ENCODE peak calls at places on chromosomes 4 and X, in ten cellular contexts. One of them, this sample, is unnamed.

GRCh38 chr4:186012071-186012470 is 56.9 kb upstream of the TLR3 start:
- DNase-seq in effector CD4-positive, alpha-beta T cell: no peak
- DNase-seq in Kasumi-1: no peak
- DNase-seq in Caco-2: no peak
- DNase-seq in NCI-H226: no peak
- DNase-seq in cerebellum: no peak
- DNase-seq in retinal pigment epithelial cell: no peak
- DNase-seq in activated T-helper 2 cell treated with anti-CD3 and anti-CD28 coated beads, Interferon-gamma antibody, Interleukin-2, Interleukin-4, amounts not matched to agents 10 μg/mL and 5 μg/mL and 100 μg/mL, durations not matched to agents 14 hours and 24 hours and 36 hours: no peak
- DNase-seq in NCI-H1436 treated with DMSO at 0.1 percent for 48 hours: no peak
- DNase-seq in activated CD8-positive, alpha-beta memory T cell treated with anti-CD3 and anti-CD28 coated beads for 24 hours: no peak
- DNase-seq in this sample: no peak

GRCh38 chr4:80492761-80493160 is 157.2 kb downstream of the CFAP299 start:
- DNase-seq in effector CD4-positive, alpha-beta T cell: peak
- DNase-seq in Kasumi-1: no peak
- DNase-seq in Caco-2: peak
- DNase-seq in NCI-H226: peak
- DNase-seq in cerebellum: no peak
- DNase-seq in retinal pigment epithelial cell: no peak
- DNase-seq in activated T-helper 2 cell treated with anti-CD3 and anti-CD28 coated beads, Interferon-gamma antibody, Interleukin-2, Interleukin-4, amounts not matched to agents 10 μg/mL and 5 μg/mL and 100 μg/mL, durations not matched to agents 14 hours and 24 hours and 36 hours: peak
- DNase-seq in NCI-H1436 treated with DMSO at 0.1 percent for 48 hours: no peak
- DNase-seq in activated CD8-positive, alpha-beta memory T cell treated with anti-CD3 and anti-CD28 coated beads for 24 hours: peak
- DNase-seq in this sample: no peak

GRCh38 chr4:184688447-184688846 is 38.9 kb downstream of the PRIMPOL start:
- DNase-seq in effector CD4-positive, alpha-beta T cell: no peak
- DNase-seq in Kasumi-1: no peak
- DNase-seq in Caco-2: no peak
- DNase-seq in NCI-H226: peak
- DNase-seq in cerebellum: no peak
- DNase-seq in retinal pigment epithelial cell: peak
- DNase-seq in activated T-helper 2 cell treated with anti-CD3 and anti-CD28 coated beads, Interferon-gamma antibody, Interleukin-2, Interleukin-4, amounts not matched to agents 10 μg/mL and 5 μg/mL and 100 μg/mL, durations not matched to agents 14 hours and 24 hours and 36 hours: no peak
- DNase-seq in NCI-H1436 treated with DMSO at 0.1 percent for 48 hours: no peak
- DNase-seq in activated CD8-positive, alpha-beta memory T cell treated with anti-CD3 and anti-CD28 coated beads for 24 hours: no peak
- DNase-seq in this sample: no peak

GRCh38 chrX:47129157-47129878 is 15.2 kb downstream of the NDUFB11 start:
- DNase-seq in effector CD4-positive, alpha-beta T cell: peak
- DNase-seq in Kasumi-1: peak
- DNase-seq in Caco-2: peak
- DNase-seq in NCI-H226: peak
- DNase-seq in cerebellum: peak
- DNase-seq in retinal pigment epithelial cell: peak
- DNase-seq in activated T-helper 2 cell treated with anti-CD3 and anti-CD28 coated beads, Interferon-gamma antibody, Interleukin-2, Interleukin-4, amounts not matched to agents 10 μg/mL and 5 μg/mL and 100 μg/mL, durations not matched to agents 14 hours and 24 hours and 36 hours: peak
- DNase-seq in NCI-H1436 treated with DMSO at 0.1 percent for 48 hours: peak
- DNase-seq in activated CD8-positive, alpha-beta memory T cell treated with anti-CD3 and anti-CD28 coated beads for 24 hours: peak
- DNase-seq in this sample: peak

GRCh38 chrX:46376246-46376885 is 168.9 kb downstream of the ZNF674 start:
- DNase-seq in effector CD4-positive, alpha-beta T cell: peak
- DNase-seq in Kasumi-1: peak
- DNase-seq in Caco-2: peak
- DNase-seq in NCI-H226: peak
- DNase-seq in cerebellum: no peak
- DNase-seq in retinal pigment epithelial cell: peak
- DNase-seq in activated T-helper 2 cell treated with anti-CD3 and anti-CD28 coated beads, Interferon-gamma antibody, Interleukin-2, Interleukin-4, amounts not matched to agents 10 μg/mL and 5 μg/mL and 100 μg/mL, durations not matched to agents 14 hours and 24 hours and 36 hours: no peak
- DNase-seq in NCI-H1436 treated with DMSO at 0.1 percent for 48 hours: peak
- DNase-seq in activated CD8-positive, alpha-beta memory T cell treated with anti-CD3 and anti-CD28 coated beads for 24 hours: no peak
- DNase-seq in this sample: peak

GRCh38 chr4:139675156-139675555 is 9.5 kb downstream of the MGST2 start:
- DNase-seq in effector CD4-positive, alpha-beta T cell: no peak
- DNase-seq in Kasumi-1: peak
- DNase-seq in Caco-2: no peak
- DNase-seq in NCI-H226: no peak
- DNase-seq in cerebellum: no peak
- DNase-seq in retinal pigment epithelial cell: no peak
- DNase-seq in activated T-helper 2 cell treated with anti-CD3 and anti-CD28 coated beads, Interferon-gamma antibody, Interleukin-2, Interleukin-4, amounts not matched to agents 10 μg/mL and 5 μg/mL and 100 μg/mL, durations not matched to agents 14 hours and 24 hours and 36 hours: no peak
- DNase-seq in NCI-H1436 treated with DMSO at 0.1 percent for 48 hours: no peak
- DNase-seq in activated CD8-positive, alpha-beta memory T cell treated with anti-CD3 and anti-CD28 coated beads for 24 hours: no peak
- DNase-seq in this sample: no peak

GRCh38 chr4:153523941-153524386 is 57.8 kb downstream of the TMEM131L start:
- DNase-seq in effector CD4-positive, alpha-beta T cell: no peak
- DNase-seq in Kasumi-1: no peak
- DNase-seq in Caco-2: no peak
- DNase-seq in NCI-H226: no peak
- DNase-seq in cerebellum: no peak
- DNase-seq in retinal pigment epithelial cell: no peak
- DNase-seq in activated T-helper 2 cell treated with anti-CD3 and anti-CD28 coated beads, Interferon-gamma antibody, Interleukin-2, Interleukin-4, amounts not matched to agents 10 μg/mL and 5 μg/mL and 100 μg/mL, durations not matched to agents 14 hours and 24 hours and 36 hours: no peak
- DNase-seq in NCI-H1436 treated with DMSO at 0.1 percent for 48 hours: no peak
- DNase-seq in activated CD8-positive, alpha-beta memory T cell treated with anti-CD3 and anti-CD28 coated beads for 24 hours: no peak
- DNase-seq in this sample: no peak

GRCh38 chrX:8235026-8235425 is 64.0 kb upstream of the VCX2 start:
- DNase-seq in effector CD4-positive, alpha-beta T cell: no peak
- DNase-seq in Kasumi-1: no peak
- DNase-seq in Caco-2: no peak
- DNase-seq in NCI-H226: peak
- DNase-seq in cerebellum: no peak
- DNase-seq in retinal pigment epithelial cell: peak
- DNase-seq in activated T-helper 2 cell treated with anti-CD3 and anti-CD28 coated beads, Interferon-gamma antibody, Interleukin-2, Interleukin-4, amounts not matched to agents 10 μg/mL and 5 μg/mL and 100 μg/mL, durations not matched to agents 14 hours and 24 hours and 36 hours: no peak
- DNase-seq in NCI-H1436 treated with DMSO at 0.1 percent for 48 hours: no peak
- DNase-seq in activated CD8-positive, alpha-beta memory T cell treated with anti-CD3 and anti-CD28 coated beads for 24 hours: no peak
- DNase-seq in this sample: no peak

GRCh38 chr4:151887151-151887815 is 126.5 kb upstream of the GATB start:
- DNase-seq in effector CD4-positive, alpha-beta T cell: no peak
- DNase-seq in Kasumi-1: peak
- DNase-seq in Caco-2: no peak
- DNase-seq in NCI-H226: peak
- DNase-seq in cerebellum: no peak
- DNase-seq in retinal pigment epithelial cell: no peak
- DNase-seq in activated T-helper 2 cell treated with anti-CD3 and anti-CD28 coated beads, Interferon-gamma antibody, Interleukin-2, Interleukin-4, amounts not matched to agents 10 μg/mL and 5 μg/mL and 100 μg/mL, durations not matched to agents 14 hours and 24 hours and 36 hours: no peak
- DNase-seq in NCI-H1436 treated with DMSO at 0.1 percent for 48 hours: no peak
- DNase-seq in activated CD8-positive, alpha-beta memory T cell treated with anti-CD3 and anti-CD28 coated beads for 24 hours: no peak
- DNase-seq in this sample: no peak

GRCh38 chr4:56129431-56129861 is 180.7 kb downstream of the CEP135 start:
- DNase-seq in effector CD4-positive, alpha-beta T cell: no peak
- DNase-seq in Kasumi-1: peak
- DNase-seq in Caco-2: peak
- DNase-seq in NCI-H226: no peak
- DNase-seq in cerebellum: no peak
- DNase-seq in retinal pigment epithelial cell: peak
- DNase-seq in activated T-helper 2 cell treated with anti-CD3 and anti-CD28 coated beads, Interferon-gamma antibody, Interleukin-2, Interleukin-4, amounts not matched to agents 10 μg/mL and 5 μg/mL and 100 μg/mL, durations not matched to agents 14 hours and 24 hours and 36 hours: no peak
- DNase-seq in NCI-H1436 treated with DMSO at 0.1 percent for 48 hours: no peak
- DNase-seq in activated CD8-positive, alpha-beta memory T cell treated with anti-CD3 and anti-CD28 coated beads for 24 hours: no peak
- DNase-seq in this sample: peak

GRCh38 chr4:114603455-114603854 is 4.8 kb downstream of the UGT8 start:
- DNase-seq in effector CD4-positive, alpha-beta T cell: no peak
- DNase-seq in Kasumi-1: no peak
- DNase-seq in Caco-2: no peak
- DNase-seq in NCI-H226: no peak
- DNase-seq in cerebellum: no peak
- DNase-seq in retinal pigment epithelial cell: no peak
- DNase-seq in activated T-helper 2 cell treated with anti-CD3 and anti-CD28 coated beads, Interferon-gamma antibody, Interleukin-2, Interleukin-4, amounts not matched to agents 10 μg/mL and 5 μg/mL and 100 μg/mL, durations not matched to agents 14 hours and 24 hours and 36 hours: no peak
- DNase-seq in NCI-H1436 treated with DMSO at 0.1 percent for 48 hours: no peak
- DNase-seq in activated CD8-positive, alpha-beta memory T cell treated with anti-CD3 and anti-CD28 coated beads for 24 hours: no peak
- DNase-seq in this sample: no peak

GRCh38 chrX:119755981-119756533 is 2.3 kb upstream of the SOWAHD start:
- DNase-seq in effector CD4-positive, alpha-beta T cell: peak
- DNase-seq in Kasumi-1: no peak
- DNase-seq in Caco-2: no peak
- DNase-seq in NCI-H226: no peak
- DNase-seq in cerebellum: no peak
- DNase-seq in retinal pigment epithelial cell: no peak
- DNase-seq in activated T-helper 2 cell treated with anti-CD3 and anti-CD28 coated beads, Interferon-gamma antibody, Interleukin-2, Interleukin-4, amounts not matched to agents 10 μg/mL and 5 μg/mL and 100 μg/mL, durations not matched to agents 14 hours and 24 hours and 36 hours: peak
- DNase-seq in NCI-H1436 treated with DMSO at 0.1 percent for 48 hours: no peak
- DNase-seq in activated CD8-positive, alpha-beta memory T cell treated with anti-CD3 and anti-CD28 coated beads for 24 hours: peak
- DNase-seq in this sample: no peak

GRCh38 chrX:9227276-9227675 is 193.3 kb upstream of the FAM9B start:
- DNase-seq in effector CD4-positive, alpha-beta T cell: no peak
- DNase-seq in Kasumi-1: no peak
- DNase-seq in Caco-2: no peak
- DNase-seq in NCI-H226: no peak
- DNase-seq in cerebellum: no peak
- DNase-seq in retinal pigment epithelial cell: no peak
- DNase-seq in activated T-helper 2 cell treated with anti-CD3 and anti-CD28 coated beads, Interferon-gamma antibody, Interleukin-2, Interleukin-4, amounts not matched to agents 10 μg/mL and 5 μg/mL and 100 μg/mL, durations not matched to agents 14 hours and 24 hours and 36 hours: no peak
- DNase-seq in NCI-H1436 treated with DMSO at 0.1 percent for 48 hours: no peak
- DNase-seq in activated CD8-positive, alpha-beta memory T cell treated with anti-CD3 and anti-CD28 coated beads for 24 hours: no peak
- DNase-seq in this sample: no peak

GRCh38 chrX:78687586-78687985 is 28.5 kb upstream of the RTL3 start:
- DNase-seq in effector CD4-positive, alpha-beta T cell: no peak
- DNase-seq in Kasumi-1: no peak
- DNase-seq in Caco-2: no peak
- DNase-seq in NCI-H226: no peak
- DNase-seq in cerebellum: no peak
- DNase-seq in retinal pigment epithelial cell: no peak
- DNase-seq in activated T-helper 2 cell treated with anti-CD3 and anti-CD28 coated beads, Interferon-gamma antibody, Interleukin-2, Interleukin-4, amounts not matched to agents 10 μg/mL and 5 μg/mL and 100 μg/mL, durations not matched to agents 14 hours and 24 hours and 36 hours: no peak
- DNase-seq in NCI-H1436 treated with DMSO at 0.1 percent for 48 hours: no peak
- DNase-seq in activated CD8-positive, alpha-beta memory T cell treated with anti-CD3 and anti-CD28 coated beads for 24 hours: no peak
- DNase-seq in this sample: no peak

GRCh38 chr4:26204249-26204825 is 116.5 kb upstream of the RBPJ start:
- DNase-seq in effector CD4-positive, alpha-beta T cell: no peak
- DNase-seq in Kasumi-1: no peak
- DNase-seq in Caco-2: no peak
- DNase-seq in NCI-H226: no peak
- DNase-seq in cerebellum: no peak
- DNase-seq in retinal pigment epithelial cell: no peak
- DNase-seq in activated T-helper 2 cell treated with anti-CD3 and anti-CD28 coated beads, Interferon-gamma antibody, Interleukin-2, Interleukin-4, amounts not matched to agents 10 μg/mL and 5 μg/mL and 100 μg/mL, durations not matched to agents 14 hours and 24 hours and 36 hours: no peak
- DNase-seq in NCI-H1436 treated with DMSO at 0.1 percent for 48 hours: no peak
- DNase-seq in activated CD8-positive, alpha-beta memory T cell treated with anti-CD3 and anti-CD28 coated beads for 24 hours: peak
- DNase-seq in this sample: no peak

GRCh38 chrX:71147496-71148277 is 3.0 kb downstream of the NLGN3 start:
- DNase-seq in effector CD4-positive, alpha-beta T cell: no peak
- DNase-seq in Kasumi-1: peak
- DNase-seq in Caco-2: no peak
- DNase-seq in NCI-H226: no peak
- DNase-seq in cerebellum: peak
- DNase-seq in retinal pigment epithelial cell: no peak
- DNase-seq in activated T-helper 2 cell treated with anti-CD3 and anti-CD28 coated beads, Interferon-gamma antibody, Interleukin-2, Interleukin-4, amounts not matched to agents 10 μg/mL and 5 μg/mL and 100 μg/mL, durations not matched to agents 14 hours and 24 hours and 36 hours: no peak
- DNase-seq in NCI-H1436 treated with DMSO at 0.1 percent for 48 hours: no peak
- DNase-seq in activated CD8-positive, alpha-beta memory T cell treated with anti-CD3 and anti-CD28 coated beads for 24 hours: no peak
- DNase-seq in this sample: peak

GRCh38 chr4:56691425-56691824 is 10.3 kb upstream of the HOPX start:
- DNase-seq in effector CD4-positive, alpha-beta T cell: no peak
- DNase-seq in Kasumi-1: no peak
- DNase-seq in Caco-2: no peak
- DNase-seq in NCI-H226: no peak
- DNase-seq in cerebellum: no peak
- DNase-seq in retinal pigment epithelial cell: no peak
- DNase-seq in activated T-helper 2 cell treated with anti-CD3 and anti-CD28 coated beads, Interferon-gamma antibody, Interleukin-2, Interleukin-4, amounts not matched to agents 10 μg/mL and 5 μg/mL and 100 μg/mL, durations not matched to agents 14 hours and 24 hours and 36 hours: no peak
- DNase-seq in NCI-H1436 treated with DMSO at 0.1 percent for 48 hours: no peak
- DNase-seq in activated CD8-positive, alpha-beta memory T cell treated with anti-CD3 and anti-CD28 coated beads for 24 hours: no peak
- DNase-seq in this sample: no peak

GRCh38 chr4:187732524-187732923 is 263.0 kb upstream of the ZFP42 start:
- DNase-seq in effector CD4-positive, alpha-beta T cell: no peak
- DNase-seq in Kasumi-1: no peak
- DNase-seq in Caco-2: no peak
- DNase-seq in NCI-H226: no peak
- DNase-seq in cerebellum: no peak
- DNase-seq in retinal pigment epithelial cell: no peak
- DNase-seq in activated T-helper 2 cell treated with anti-CD3 and anti-CD28 coated beads, Interferon-gamma antibody, Interleukin-2, Interleukin-4, amounts not matched to agents 10 μg/mL and 5 μg/mL and 100 μg/mL, durations not matched to agents 14 hours and 24 hours and 36 hours: no peak
- DNase-seq in NCI-H1436 treated with DMSO at 0.1 percent for 48 hours: no peak
- DNase-seq in activated CD8-positive, alpha-beta memory T cell treated with anti-CD3 and anti-CD28 coated beads for 24 hours: no peak
- DNase-seq in this sample: no peak

GRCh38 chr4:2226261-2226660 is 15.7 kb downstream of the HAUS3 start:
- DNase-seq in effector CD4-positive, alpha-beta T cell: no peak
- DNase-seq in Kasumi-1: no peak
- DNase-seq in Caco-2: no peak
- DNase-seq in NCI-H226: no peak
- DNase-seq in cerebellum: no peak
- DNase-seq in retinal pigment epithelial cell: no peak
- DNase-seq in activated T-helper 2 cell treated with anti-CD3 and anti-CD28 coated beads, Interferon-gamma antibody, Interleukin-2, Interleukin-4, amounts not matched to agents 10 μg/mL and 5 μg/mL and 100 μg/mL, durations not matched to agents 14 hours and 24 hours and 36 hours: no peak
- DNase-seq in NCI-H1436 treated with DMSO at 0.1 percent for 48 hours: no peak
- DNase-seq in activated CD8-positive, alpha-beta memory T cell treated with anti-CD3 and anti-CD28 coated beads for 24 hours: no peak
- DNase-seq in this sample: no peak

GRCh38 chrX:119763175-119763574 is 4.8 kb downstream of the SOWAHD start:
- DNase-seq in effector CD4-positive, alpha-beta T cell: no peak
- DNase-seq in Kasumi-1: no peak
- DNase-seq in Caco-2: no peak
- DNase-seq in NCI-H226: peak
- DNase-seq in cerebellum: no peak
- DNase-seq in retinal pigment epithelial cell: peak
- DNase-seq in activated T-helper 2 cell treated with anti-CD3 and anti-CD28 coated beads, Interferon-gamma antibody, Interleukin-2, Interleukin-4, amounts not matched to agents 10 μg/mL and 5 μg/mL and 100 μg/mL, durations not matched to agents 14 hours and 24 hours and 36 hours: no peak
- DNase-seq in NCI-H1436 treated with DMSO at 0.1 percent for 48 hours: no peak
- DNase-seq in activated CD8-positive, alpha-beta memory T cell treated with anti-CD3 and anti-CD28 coated beads for 24 hours: no peak
- DNase-seq in this sample: no peak

GRCh38 chrX:139518475-139518874 is 12.1 kb upstream of the F9 start:
- DNase-seq in effector CD4-positive, alpha-beta T cell: no peak
- DNase-seq in Kasumi-1: no peak
- DNase-seq in Caco-2: no peak
- DNase-seq in NCI-H226: no peak
- DNase-seq in cerebellum: no peak
- DNase-seq in retinal pigment epithelial cell: no peak
- DNase-seq in activated T-helper 2 cell treated with anti-CD3 and anti-CD28 coated beads, Interferon-gamma antibody, Interleukin-2, Interleukin-4, amounts not matched to agents 10 μg/mL and 5 μg/mL and 100 μg/mL, durations not matched to agents 14 hours and 24 hours and 36 hours: no peak
- DNase-seq in NCI-H1436 treated with DMSO at 0.1 percent for 48 hours: no peak
- DNase-seq in activated CD8-positive, alpha-beta memory T cell treated with anti-CD3 and anti-CD28 coated beads for 24 hours: no peak
- DNase-seq in this sample: no peak

GRCh38 chr4:87038837-87039715 is 104.3 kb downstream of the AFF1 start:
- DNase-seq in effector CD4-positive, alpha-beta T cell: no peak
- DNase-seq in Kasumi-1: no peak
- DNase-seq in Caco-2: no peak
- DNase-seq in NCI-H226: peak
- DNase-seq in cerebellum: peak
- DNase-seq in retinal pigment epithelial cell: peak
- DNase-seq in activated T-helper 2 cell treated with anti-CD3 and anti-CD28 coated beads, Interferon-gamma antibody, Interleukin-2, Interleukin-4, amounts not matched to agents 10 μg/mL and 5 μg/mL and 100 μg/mL, durations not matched to agents 14 hours and 24 hours and 36 hours: no peak
- DNase-seq in NCI-H1436 treated with DMSO at 0.1 percent for 48 hours: no peak
- DNase-seq in activated CD8-positive, alpha-beta memory T cell treated with anti-CD3 and anti-CD28 coated beads for 24 hours: no peak
- DNase-seq in this sample: peak

GRCh38 chr4:7411491-7411890 is 23.2 kb downstream of the PSAPL1 start:
- DNase-seq in effector CD4-positive, alpha-beta T cell: no peak
- DNase-seq in Kasumi-1: no peak
- DNase-seq in Caco-2: no peak
- DNase-seq in NCI-H226: no peak
- DNase-seq in cerebellum: no peak
- DNase-seq in retinal pigment epithelial cell: no peak
- DNase-seq in activated T-helper 2 cell treated with anti-CD3 and anti-CD28 coated beads, Interferon-gamma antibody, Interleukin-2, Interleukin-4, amounts not matched to agents 10 μg/mL and 5 μg/mL and 100 μg/mL, durations not matched to agents 14 hours and 24 hours and 36 hours: no peak
- DNase-seq in NCI-H1436 treated with DMSO at 0.1 percent for 48 hours: no peak
- DNase-seq in activated CD8-positive, alpha-beta memory T cell treated with anti-CD3 and anti-CD28 coated beads for 24 hours: no peak
- DNase-seq in this sample: no peak

GRCh38 chrX:154457491-154458115 is 478 bp upstream of the PLXNA3 start:
- DNase-seq in effector CD4-positive, alpha-beta T cell: peak
- DNase-seq in Kasumi-1: no peak
- DNase-seq in Caco-2: peak
- DNase-seq in NCI-H226: no peak
- DNase-seq in cerebellum: peak
- DNase-seq in retinal pigment epithelial cell: no peak
- DNase-seq in activated T-helper 2 cell treated with anti-CD3 and anti-CD28 coated beads, Interferon-gamma antibody, Interleukin-2, Interleukin-4, amounts not matched to agents 10 μg/mL and 5 μg/mL and 100 μg/mL, durations not matched to agents 14 hours and 24 hours and 36 hours: peak
- DNase-seq in NCI-H1436 treated with DMSO at 0.1 percent for 48 hours: peak
- DNase-seq in activated CD8-positive, alpha-beta memory T cell treated with anti-CD3 and anti-CD28 coated beads for 24 hours: no peak
- DNase-seq in this sample: no peak

GRCh38 chr4:159267023-159267939 is 164.4 kb downstream of the RAPGEF2 start:
- DNase-seq in effector CD4-positive, alpha-beta T cell: no peak
- DNase-seq in Kasumi-1: no peak
- DNase-seq in Caco-2: no peak
- DNase-seq in NCI-H226: no peak
- DNase-seq in cerebellum: peak
- DNase-seq in retinal pigment epithelial cell: peak
- DNase-seq in activated T-helper 2 cell treated with anti-CD3 and anti-CD28 coated beads, Interferon-gamma antibody, Interleukin-2, Interleukin-4, amounts not matched to agents 10 μg/mL and 5 μg/mL and 100 μg/mL, durations not matched to agents 14 hours and 24 hours and 36 hours: no peak
- DNase-seq in NCI-H1436 treated with DMSO at 0.1 percent for 48 hours: no peak
- DNase-seq in activated CD8-positive, alpha-beta memory T cell treated with anti-CD3 and anti-CD28 coated beads for 24 hours: no peak
- DNase-seq in this sample: peak

GRCh38 chr4:125313497-125313896 is 1.3 kb upstream of the FAT4 start:
- DNase-seq in effector CD4-positive, alpha-beta T cell: no peak
- DNase-seq in Kasumi-1: peak
- DNase-seq in Caco-2: peak
- DNase-seq in NCI-H226: peak
- DNase-seq in cerebellum: peak
- DNase-seq in retinal pigment epithelial cell: peak
- DNase-seq in activated T-helper 2 cell treated with anti-CD3 and anti-CD28 coated beads, Interferon-gamma antibody, Interleukin-2, Interleukin-4, amounts not matched to agents 10 μg/mL and 5 μg/mL and 100 μg/mL, durations not matched to agents 14 hours and 24 hours and 36 hours: no peak
- DNase-seq in NCI-H1436 treated with DMSO at 0.1 percent for 48 hours: peak
- DNase-seq in activated CD8-positive, alpha-beta memory T cell treated with anti-CD3 and anti-CD28 coated beads for 24 hours: no peak
- DNase-seq in this sample: peak

GRCh38 chrX:129721870-129722269 is 16.9 kb upstream of the XPNPEP2 start:
- DNase-seq in effector CD4-positive, alpha-beta T cell: no peak
- DNase-seq in Kasumi-1: no peak
- DNase-seq in Caco-2: no peak
- DNase-seq in NCI-H226: no peak
- DNase-seq in cerebellum: no peak
- DNase-seq in retinal pigment epithelial cell: no peak
- DNase-seq in activated T-helper 2 cell treated with anti-CD3 and anti-CD28 coated beads, Interferon-gamma antibody, Interleukin-2, Interleukin-4, amounts not matched to agents 10 μg/mL and 5 μg/mL and 100 μg/mL, durations not matched to agents 14 hours and 24 hours and 36 hours: no peak
- DNase-seq in NCI-H1436 treated with DMSO at 0.1 percent for 48 hours: no peak
- DNase-seq in activated CD8-positive, alpha-beta memory T cell treated with anti-CD3 and anti-CD28 coated beads for 24 hours: no peak
- DNase-seq in this sample: no peak

GRCh38 chrX:51148848-51149247 is 183.8 kb upstream of the NUDT10 start:
- DNase-seq in effector CD4-positive, alpha-beta T cell: no peak
- DNase-seq in Kasumi-1: peak
- DNase-seq in Caco-2: peak
- DNase-seq in NCI-H226: no peak
- DNase-seq in cerebellum: peak
- DNase-seq in retinal pigment epithelial cell: no peak
- DNase-seq in activated T-helper 2 cell treated with anti-CD3 and anti-CD28 coated beads, Interferon-gamma antibody, Interleukin-2, Interleukin-4, amounts not matched to agents 10 μg/mL and 5 μg/mL and 100 μg/mL, durations not matched to agents 14 hours and 24 hours and 36 hours: no peak
- DNase-seq in NCI-H1436 treated with DMSO at 0.1 percent for 48 hours: no peak
- DNase-seq in activated CD8-positive, alpha-beta memory T cell treated with anti-CD3 and anti-CD28 coated beads for 24 hours: no peak
- DNase-seq in this sample: peak

This sample was measured in cerebellar cortex.